ENCODE peak calls at places on chromosome 9, in four cellular contexts. Y is IMR-90, U is K562, P is GM12878. J is an unnamed sample.

GRCh38 chr9:104941597-104941996 is 13.6 kb upstream of the ABCA1 start:
- DNase-seq in Y (no peak), P (no peak), U (no peak), J (no peak)

GRCh38 chr9:100427366-100428263 is 672 bp downstream of the MSANTD3 start:
- DNase-seq in Y (peak), P (no peak), U (no peak), J (peak)

GRCh38 chr9:21233258-21233657 is 5.2 kb upstream of the IFNA17 start:
- DNase-seq in Y (no peak), P (no peak), U (no peak), J (no peak)

GRCh38 chr9:130936285-130937117 is 2.5 kb downstream of the FIBCD1 start:
- DNase-seq in U (peak), Y (peak), P (no peak), J (peak)

GRCh38 chr9:73269430-73270101 is 117.9 kb downstream of the ANXA1 start:
- DNase-seq in U (no peak), Y (peak), P (no peak), J (peak)

GRCh38 chr9:110153431-110153830 is 54.5 kb downstream of the C9orf152 start:
- DNase-seq in Y (no peak), U (no peak), P (no peak), J (no peak)

GRCh38 chr9:81410201-81410600 is 279.1 kb downstream of the TLE1 start:
- DNase-seq in Y (peak), P (no peak), U (no peak), J (peak)

GRCh38 chr9:80952523-80952922 is 736.8 kb downstream of the TLE1 start:
- DNase-seq in Y (no peak), P (no peak), U (no peak), J (no peak)

GRCh38 chr9:113808391-113809191 is 67.5 kb upstream of the ZNF618 start:
- DNase-seq in P (no peak), U (no peak), Y (peak), J (peak)

GRCh38 chr9:9352877-9353481 is 1259.8 kb downstream of the PTPRD start:
- DNase-seq in P (no peak), U (no peak), Y (no peak), J (no peak)

GRCh38 chr9:14349818-14350333 is 35.9 kb upstream of the NFIB start:
- DNase-seq in U (no peak), P (no peak), Y (no peak), J (no peak)

GRCh38 chr9:11086561-11086960 is 473.8 kb upstream of the PTPRD start:
- DNase-seq in U (no peak), Y (no peak), P (no peak), J (no peak)

GRCh38 chr9:121861501-121862180 is 210.2 kb downstream of the DAB2IP start:
- DNase-seq in P (no peak), Y (no peak), U (peak), J (peak)

GRCh38 chr9:84754461-84754860 is 84.9 kb downstream of the NTRK2 start:
- DNase-seq in U (no peak), Y (peak), P (no peak), J (no peak)

GRCh38 chr9:129464972-129465833 is 155.7 kb downstream of the C9orf50 start:
- DNase-seq in Y (peak), U (no peak), P (no peak), J (no peak)

GRCh38 chr9:125444166-125444565 is 182.5 kb downstream of the GAPVD1 start:
- DNase-seq in U (no peak), P (no peak), Y (no peak), J (no peak)

GRCh38 chr9:2623046-2623865 is 1.7 kb downstream of the VLDLR start:
- DNase-seq in U (no peak), P (no peak), Y (peak), J (peak)

GRCh38 chr9:95065224-95065623 is 252.3 kb downstream of the FANCC start:
- DNase-seq in U (no peak), P (no peak), Y (no peak), J (no peak)

GRCh38 chr9:84856181-84856632 is 186.7 kb downstream of the NTRK2 start:
- DNase-seq in U (no peak), Y (no peak), P (no peak), J (no peak)

GRCh38 chr9:69324549-69325401 is at the start of gene ENTREP1:
- DNase-seq in U (no peak), Y (no peak), P (no peak), J (peak)

GRCh38 chr9:129414377-129415021 is 206.4 kb downstream of the C9orf50 start:
- DNase-seq in U (peak), Y (peak), P (no peak), J (peak)

GRCh38 chr9:6896562-6896961 is 138.8 kb downstream of the KDM4C start:
- DNase-seq in Y (peak), P (no peak), U (peak), J (no peak)

GRCh38 chr9:119853126-119853525 is 483.9 kb upstream of the BRINP1 start:
- DNase-seq in P (no peak), Y (no peak), U (no peak), J (no peak)

GRCh38 chr9:11457809-11458785 is 845.3 kb upstream of the PTPRD start:
- DNase-seq in P (no peak), U (no peak), Y (no peak), J (no peak)

GRCh38 chr9:16058131-16058549 is 505.3 kb downstream of the CCDC171 start:
- DNase-seq in Y (peak), U (no peak), P (no peak), J (no peak)

GRCh38 chr9:89358376-89358775 is 40.1 kb downstream of the SECISBP2 start:
- DNase-seq in Y (no peak), U (no peak), P (no peak), J (no peak)

GRCh38 chr9:89360465-89360864 is 42.2 kb downstream of the SECISBP2 start:
- DNase-seq in U (no peak), P (no peak), Y (peak), J (no peak)

GRCh38 chr9:89357331-89358197 is 39.3 kb downstream of the SECISBP2 start:
- DNase-seq in U (no peak), Y (no peak), P (no peak), J (no peak)

GRCh38 chr9:89359636-89360315 is 41.5 kb downstream of the SECISBP2 start:
- DNase-seq in Y (peak), P (no peak), U (no peak), J (no peak)

DNA sequence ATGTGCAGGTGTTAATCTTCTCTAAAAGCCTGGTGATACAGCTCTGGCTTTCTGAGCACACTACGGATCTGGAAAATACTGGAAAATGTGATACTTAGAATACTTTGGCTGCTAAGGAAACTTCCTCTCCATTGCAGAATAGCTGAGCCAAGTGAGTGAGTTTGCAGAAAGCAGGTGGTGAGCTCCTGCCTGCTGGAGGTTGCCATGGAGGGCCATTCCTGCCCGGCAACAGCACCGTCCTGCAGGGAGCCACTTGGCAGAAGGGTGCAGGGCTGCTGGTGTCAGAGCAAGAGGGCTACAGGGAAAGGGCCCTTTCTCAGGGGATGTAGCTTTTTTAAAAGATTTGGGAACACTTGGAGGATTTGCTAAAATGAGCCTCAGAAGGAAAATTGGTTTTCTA is 40.7 kb downstream of the SECISBP2 start:
- DNase-seq in Y (no peak), U (no peak), P (no peak), J (no peak)
- TF ChIP-seq ELK1 in Y (no peak), U (no peak), P (no peak), J (no peak)

DNA sequence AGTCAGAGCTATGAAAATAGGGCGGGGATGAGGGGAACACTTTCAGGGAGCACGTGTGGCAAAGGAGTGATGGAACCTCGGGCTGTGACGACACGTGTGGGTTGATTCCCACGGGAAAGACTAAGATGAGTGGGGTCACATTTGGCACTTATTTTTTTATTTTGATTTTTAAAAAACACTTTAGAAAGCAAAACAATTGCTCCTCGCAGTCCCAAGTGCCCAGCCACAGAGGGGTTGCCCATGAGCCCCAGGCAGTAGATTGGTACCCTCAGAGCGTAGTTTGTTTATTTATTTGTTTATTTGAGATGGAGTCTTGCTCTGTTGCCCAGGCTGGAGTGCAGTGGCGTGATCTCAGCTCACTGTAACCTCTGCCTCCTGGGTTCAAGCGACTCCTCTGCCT is 69.7 kb downstream of the WNK2 start:
- DNase-seq in U (no peak), P (no peak), Y (no peak), J (no peak)
- TF ChIP-seq ELK1 in U (no peak), P (no peak), Y (no peak), J (no peak)

DNA sequence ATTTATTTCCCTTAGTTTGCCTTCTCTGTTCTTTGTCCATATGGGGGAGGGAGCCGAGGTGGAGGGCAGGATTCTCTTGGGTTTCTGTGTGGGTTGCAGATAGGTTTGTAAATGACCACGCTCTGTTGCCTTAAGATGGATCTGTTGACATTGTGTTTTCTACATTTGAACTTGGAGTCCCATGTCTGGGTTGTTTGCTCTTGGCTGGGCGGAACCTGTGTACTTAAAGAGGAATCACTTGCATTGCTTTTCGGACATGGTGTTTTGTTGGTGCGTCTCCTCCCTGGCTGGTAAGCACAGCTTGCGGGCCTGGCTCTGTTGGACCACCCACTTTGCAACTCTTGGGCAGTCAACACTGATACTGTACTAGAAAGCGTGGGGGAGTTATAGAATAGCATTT is 45.9 kb downstream of the EHMT1 start:
- DNase-seq in U (no peak), P (no peak), Y (no peak), J (peak)
- TF ChIP-seq ELK1 in U (no peak), P (no peak), Y (no peak), J (no peak)

GRCh38 chr9:70539526-70539925 is 125.1 kb upstream of the KLF9 start:
- DNase-seq in U (no peak), P (no peak), Y (peak), J (no peak)
- TF ChIP-seq ELK1 in U (no peak), P (no peak), Y (no peak), J (no peak)

DNA sequence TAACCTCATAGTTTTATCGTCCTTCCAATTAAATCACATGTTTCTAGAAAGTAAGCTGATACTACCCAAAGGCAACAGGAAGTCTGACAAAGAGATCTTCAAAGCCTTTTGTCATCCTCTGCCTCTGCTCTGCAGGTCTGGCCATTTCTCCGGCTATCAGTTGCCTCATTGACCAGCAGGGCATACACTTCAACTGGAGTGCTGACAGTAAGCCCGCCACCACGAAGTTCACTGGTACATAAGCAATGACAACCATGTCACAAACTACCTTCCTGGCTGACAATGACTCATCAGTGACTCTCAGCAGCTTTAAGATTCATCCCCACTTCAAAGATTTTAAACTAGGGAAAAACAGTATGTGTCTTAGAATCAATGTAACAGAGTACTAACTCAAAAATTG is 20.6 kb downstream of the SPTLC1 start:
- DNase-seq in Y (peak), U (peak), P (no peak), J (no peak)
- TF ChIP-seq ELK1 in Y (no peak), U (no peak), P (no peak), J (no peak)

GRCh38 chr9:74644015-74644414 is 146.9 kb downstream of the RORB start:
- DNase-seq in Y (no peak), U (no peak), P (no peak), J (no peak)
- TF ChIP-seq ELK1 in Y (no peak), U (no peak), P (no peak), J (no peak)

GRCh38 chr9:5825223-5825622 is 7.7 kb downstream of the ERMP1 start:
- DNase-seq in U (no peak), P (no peak), Y (no peak), J (no peak)
- TF ChIP-seq ELK1 in U (no peak), P (no peak), Y (no peak), J (no peak)

DNA sequence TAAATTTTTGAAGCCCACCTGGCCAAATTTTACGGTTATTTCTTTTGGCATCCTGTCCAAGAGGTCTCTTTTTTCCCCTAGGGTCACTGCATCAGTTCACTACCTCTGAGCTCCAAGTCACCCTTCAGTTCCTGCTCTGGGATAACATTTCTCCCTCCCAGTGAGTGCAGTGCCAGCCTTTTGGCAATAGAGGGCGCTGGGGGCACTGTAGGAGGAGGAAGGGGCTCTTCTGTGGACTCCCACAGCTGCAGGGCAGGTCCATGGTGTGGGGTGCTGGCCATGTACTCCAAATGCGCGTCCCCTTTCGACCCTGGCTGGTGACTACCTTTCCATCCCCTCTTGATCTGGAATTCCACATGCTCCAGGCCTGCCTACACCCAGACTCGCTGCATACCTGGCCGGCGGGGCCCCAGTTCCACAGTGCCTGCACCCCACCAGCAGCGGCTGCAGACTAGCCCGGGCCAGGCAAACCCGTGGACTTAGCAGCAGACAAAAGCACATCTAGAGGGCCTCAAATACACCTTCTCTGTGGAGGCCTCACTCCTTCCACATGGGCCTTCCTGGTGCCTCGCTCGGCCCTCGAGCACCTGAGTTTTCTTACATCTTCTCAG is 20.3 kb upstream of the NINJ1 start:
- DNase-seq in U (peak), Y (no peak), P (no peak), J (peak)
- TF ChIP-seq ELK1 in U (no peak), Y (no peak), P (no peak), J (no peak)

GRCh38 chr9:20209421-20210340 is 412.6 kb downstream of the MLLT3 start:
- DNase-seq in P (peak), U (no peak), Y (no peak), J (no peak)
- TF ChIP-seq ELK1 in P (no peak), U (no peak), Y (no peak), J (no peak)